ENCODE peak calls at places on chromosome 21, in four cellular contexts. P, S, M and N are unnamed samples.

GRCh38 chr21:44427241-44428120 is 27.8 kb upstream of the LRRC3 start:
- DNase-seq in P (no peak), S (no peak), M (no peak), N (peak; percentile 36)

GRCh38 chr21:31526040-31526439 is 133.5 kb upstream of the SOD1 start:
- DNase-seq in P (no peak), S (no peak), M (no peak), N (no peak)

GRCh38 chr21:46651121-46651520 is 15.6 kb downstream of the PRMT2 start:
- DNase-seq in P (no peak), S (no peak), M (no peak), N (no peak)

GRCh38 chr21:45423201-45423955 is 18.4 kb downstream of the COL18A1 start:
- DNase-seq in P (peak; percentile 33), S (no peak), M (no peak), N (no peak)

GRCh38 chr21:22120616-22121266 is 1122.5 kb downstream of the NCAM2 start:
- DNase-seq in P (no peak), S (no peak), M (peak; percentile 2), N (no peak)

GRCh38 chr21:46054447-46054846 is 43.5 kb upstream of the COL6A2 start:
- DNase-seq in P (no peak), S (no peak), M (no peak), N (peak; percentile 58)

GRCh38 chr21:45887121-45887611 is 94.4 kb upstream of the COL6A1 start:
- DNase-seq in P (no peak), S (no peak), M (no peak), N (no peak)

GRCh38 chr21:44871576-44872265 is 1.8 kb downstream of the PTTG1IP start:
- DNase-seq in P (peak; percentile 17), S (peak; percentile 41), M (peak; percentile 91), N (no peak)

GRCh38 chr21:46116189-46116845 is 18.4 kb downstream of the COL6A2 start:
- DNase-seq in P (peak; percentile 16), S (no peak), M (no peak), N (peak; percentile 65)

GRCh38 chr21:34730194-34730593 is 61.4 kb downstream of the CLIC6 start:
- DNase-seq in P (no peak), S (no peak), M (no peak), N (no peak)

GRCh38 chr21:18368193-18368592 is 35.4 kb downstream of the TMPRSS15 start:
- DNase-seq in P (no peak), S (no peak), M (no peak), N (no peak)

GRCh38 chr21:45555557-45556301 is 13.5 kb upstream of the SLC19A1 start:
- DNase-seq in P (peak; percentile 81), S (peak; percentile 49), M (peak; percentile 90), N (no peak)

GRCh38 chr21:46063227-46063626 is 34.7 kb upstream of the COL6A2 start:
- DNase-seq in P (no peak), S (no peak), M (peak; percentile 56), N (no peak)

GRCh38 chr21:45386728-45387371 is 18.1 kb upstream of the COL18A1 start:
- DNase-seq in P (peak; percentile 28), S (peak; percentile 83), M (peak; percentile 89), N (no peak)

GRCh38 chr21:38389891-38390290 is 108.4 kb downstream of the ERG start:
- DNase-seq in P (no peak), S (no peak), M (no peak), N (no peak)

GRCh38 chr21:35086357-35086756 is 37.3 kb upstream of the RUNX1 start:
- DNase-seq in P (no peak), S (no peak), M (peak; percentile 64), N (no peak)

GRCh38 chr21:45990741-45991605 is 9.4 kb downstream of the COL6A1 start:
- DNase-seq in P (peak; percentile 21), S (no peak), M (no peak), N (no peak)

GRCh38 chr21:38264581-38264980 is 7.8 kb downstream of the KCNJ15 start:
- DNase-seq in P (no peak), S (no peak), M (no peak), N (no peak)

GRCh38 chr21:44710756-44711326 is 531 bp downstream of the TSPEAR start:
- DNase-seq in P (no peak), S (no peak), M (no peak), N (peak; percentile 62)

GRCh38 chr21:43657355-43658093 is 1.8 kb downstream of the HSF2BP start:
- DNase-seq in P (peak; percentile 49), S (no peak), M (no peak), N (peak; percentile 62)

GRCh38 chr21:45004059-45004422 is 64.2 kb downstream of the SLX9 start:
- DNase-seq in P (peak; percentile 9), S (no peak), M (no peak), N (no peak)

GRCh38 chr21:41370840-41371697 is 9.2 kb downstream of the MX2 start:
- DNase-seq in P (no peak), S (no peak), M (no peak), N (no peak)

GRCh38 chr21:41369915-41370839 is 8.3 kb downstream of the MX2 start:
- DNase-seq in P (no peak), S (no peak), M (no peak), N (no peak)

GRCh38 chr21:41367598-41368360 is 6.0 kb downstream of the MX2 start:
- DNase-seq in P (no peak), S (no peak), M (no peak), N (no peak)

GRCh38 chr21:41368361-41369104 is 6.7 kb downstream of the MX2 start:
- DNase-seq in P (no peak), S (no peak), M (no peak), N (no peak)

DNA sequence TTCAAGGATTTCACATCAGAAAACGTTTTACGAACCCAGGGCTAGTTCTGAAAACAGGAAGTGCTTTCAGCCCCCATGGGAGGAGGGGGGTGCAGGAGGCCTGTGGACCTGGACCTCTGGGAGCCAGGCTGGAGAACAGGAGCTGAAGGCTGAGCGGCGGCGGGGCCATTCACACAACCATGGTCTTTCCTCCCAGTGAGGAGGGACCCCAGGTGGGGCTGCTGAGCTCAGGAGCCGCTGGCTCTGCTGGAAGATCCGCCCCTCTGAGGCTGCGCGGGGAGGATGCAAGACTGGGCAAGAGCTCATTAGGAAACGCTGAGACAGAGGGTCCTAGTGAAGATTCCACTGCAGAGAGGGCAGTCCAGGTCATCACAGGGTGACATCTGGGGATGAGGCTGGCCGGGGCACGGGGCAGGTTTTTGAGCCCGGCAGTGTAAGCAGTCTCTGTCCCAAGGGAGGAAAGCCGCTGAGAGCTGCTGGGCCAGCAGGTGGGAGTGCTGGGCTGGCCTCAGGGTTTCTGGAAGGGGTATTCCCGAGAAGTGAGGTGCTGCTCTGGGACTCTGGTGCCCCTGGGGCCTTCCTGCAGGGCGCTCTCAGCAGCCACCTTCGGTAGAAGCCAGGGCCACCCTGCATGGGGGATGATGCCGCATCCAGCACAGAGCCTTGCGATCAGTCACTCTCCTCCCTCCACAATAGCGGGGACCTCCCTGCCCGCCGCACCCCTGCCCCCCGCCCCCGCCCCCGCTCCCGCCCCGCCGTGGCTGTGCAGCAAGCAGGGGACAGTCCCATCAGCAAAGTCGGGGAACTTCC is 7.5 kb downstream of the MX2 start:
- DNase-seq in P (no peak), S (no peak), M (peak; percentile 3), N (no peak)
- TF ChIP-seq CTCF in P (no peak), S (no peak), M (no peak), N (peak; percentile 16)

GRCh38 chr21:42112857-42113256 is 41.7 kb downstream of the UMODL1 start:
- DNase-seq in P (no peak), S (no peak), M (peak; percentile 36), N (no peak)

GRCh38 chr21:42114646-42115045 is 43.5 kb downstream of the UMODL1 start:
- DNase-seq in P (no peak), S (no peak), M (no peak), N (no peak)

GRCh38 chr21:42112223-42112622 is 41.1 kb downstream of the UMODL1 start:
- DNase-seq in P (no peak), S (no peak), M (no peak), N (no peak)

GRCh38 chr21:42115136-42115683 is 44.1 kb downstream of the UMODL1 start:
- DNase-seq in P (no peak), S (no peak), M (no peak), N (no peak)

GRCh38 chr21:42113926-42114409 is 42.9 kb downstream of the UMODL1 start:
- DNase-seq in P (no peak), S (no peak), M (peak; percentile 33), N (no peak)
- TF ChIP-seq CTCF in P (no peak), S (peak; percentile 18), M (peak; percentile 32), N (no peak)

DNA sequence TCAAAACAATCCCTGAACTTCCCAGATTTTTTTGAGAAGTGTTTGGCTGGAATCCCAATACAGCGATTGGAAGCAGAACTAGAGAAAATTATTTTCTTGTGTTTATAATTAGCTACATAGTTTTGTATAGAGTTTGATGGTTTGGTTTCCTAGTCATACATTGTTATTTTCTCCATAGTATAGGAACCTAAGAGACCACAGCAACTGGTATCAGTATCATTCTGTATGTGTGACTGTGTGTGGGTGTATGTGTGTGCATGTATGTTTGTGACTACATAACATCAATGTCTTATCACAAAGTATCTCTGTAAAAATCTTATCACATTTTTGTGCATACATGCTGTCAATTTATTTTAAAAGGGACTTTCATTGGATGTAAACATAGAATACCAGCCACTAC is 780.5 kb downstream of the MRPL39 start:
- DNase-seq in P (no peak), S (no peak), M (no peak), N (no peak)
- TF ChIP-seq CTCF in P (no peak), S (no peak), M (no peak), N (no peak)

GRCh38 chr21:41043008-41043407 is 125.0 kb upstream of the BACE2 start:
- DNase-seq in P (no peak), S (no peak), M (no peak), N (no peak)
- TF ChIP-seq CTCF in P (no peak), S (no peak), M (peak; percentile 15), N (peak; percentile 54)

GRCh38 chr21:26169611-26170470 is 729 bp downstream of the APP start:
- DNase-seq in P (peak; percentile 66), S (no peak), M (peak; percentile 73), N (peak; percentile 78)

GRCh38 chr21:26167593-26167992 is 3.0 kb downstream of the APP start:
- DNase-seq in P (no peak), S (no peak), M (no peak), N (no peak)

GRCh38 chr21:26171310-26172100 is 935 bp upstream of the APP start:
- DNase-seq in P (no peak), S (no peak), M (no peak), N (no peak)

GRCh38 chr21:26170471-26171309 is at the start of gene APP:
- DNase-seq in P (peak; percentile 90), S (no peak), M (peak; percentile 72), N (peak; percentile 93)

GRCh38 chr21:26169061-26169610 is 1.4 kb downstream of the APP start:
- DNase-seq in P (no peak), S (no peak), M (peak; percentile 79), N (no peak)
- TF ChIP-seq CTCF in P (no peak), S (peak; percentile 43), M (peak; percentile 48), N (peak; percentile 73)

DNA sequence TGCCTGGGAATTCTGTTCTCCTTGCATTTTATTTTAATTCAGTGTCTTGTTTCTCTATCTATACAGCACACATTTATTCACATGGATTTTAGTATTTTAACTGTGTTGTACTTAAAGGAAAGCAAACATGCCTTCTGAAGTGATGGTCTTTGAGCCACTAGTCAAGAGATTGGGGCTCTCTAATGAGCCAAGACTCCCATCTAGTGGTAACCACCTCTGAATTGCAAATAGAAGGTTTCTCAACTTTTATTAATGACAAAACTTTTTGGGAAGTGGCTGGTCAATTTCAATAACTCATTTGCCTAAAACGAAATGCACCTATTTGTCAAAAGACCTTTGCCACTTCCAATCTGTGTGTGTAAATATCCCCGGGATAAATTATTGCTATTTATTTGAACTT is 199.6 kb downstream of the LTN1 start:
- DNase-seq in P (no peak), S (no peak), M (peak; percentile 69), N (no peak)
- TF ChIP-seq CTCF in P (no peak), S (peak; percentile 59), M (peak; percentile 52), N (peak; percentile 23)